ENCODE peak calls at places on chromosomes 3 and 15, in four cellular contexts. One of them, this sample, is unnamed.
A peak's percentile ranks its signal among the peaks of the same experiment; 100 is the strongest.

GRCh38 chr3:188133219-188133618 is 20.7 kb upstream of the LPP start:
- DNase-seq in IMR-90: peak; percentile 67
- DNase-seq in H1: no peak
- DNase-seq in mesendoderm: no peak
- DNase-seq in this sample: no peak

GRCh38 chr3:14243782-14244181 is 65.2 kb downstream of the LSM3 start:
- DNase-seq in H1: no peak
- DNase-seq in mesendoderm: no peak
- DNase-seq in IMR-90: no peak
- DNase-seq in this sample: no peak

GRCh38 chr3:52297242-52298146 is 9.9 kb downstream of the GLYCTK start:
- DNase-seq in IMR-90: no peak
- DNase-seq in mesendoderm: no peak
- DNase-seq in H1: no peak
- DNase-seq in this sample: no peak

GRCh38 chr15:76116138-76116885 is 56.5 kb downstream of the TMEM266 start:
- DNase-seq in H1: peak; percentile 54
- DNase-seq in IMR-90: no peak
- DNase-seq in mesendoderm: peak; percentile 95
- DNase-seq in this sample: peak; percentile 78

GRCh38 chr3:192130534-192131132 is 596.7 kb downstream of the FGF12 start:
- DNase-seq in IMR-90: peak; percentile 2
- DNase-seq in mesendoderm: peak; percentile 58
- DNase-seq in H1: peak; percentile 47
- DNase-seq in this sample: peak; percentile 50

GRCh38 chr3:18443670-18444596 is 18.8 kb upstream of the SATB1 start:
- DNase-seq in IMR-90: no peak
- DNase-seq in mesendoderm: peak; percentile 72
- DNase-seq in H1: peak; percentile 73
- DNase-seq in this sample: peak; percentile 59

GRCh38 chr3:16031434-16031833 is 143.0 kb upstream of the GALNT15 start:
- DNase-seq in H1: no peak
- DNase-seq in mesendoderm: no peak
- DNase-seq in IMR-90: no peak
- DNase-seq in this sample: no peak

GRCh38 chr15:99542828-99543227 is 23.0 kb upstream of the MEF2A start:
- DNase-seq in H1: no peak
- DNase-seq in IMR-90: peak; percentile 58
- DNase-seq in mesendoderm: no peak
- DNase-seq in this sample: no peak

GRCh38 chr3:123583563-123583962 is 1.3 kb downstream of the HACD2 start:
- DNase-seq in IMR-90: no peak
- DNase-seq in H1: no peak
- DNase-seq in mesendoderm: no peak
- DNase-seq in this sample: no peak

GRCh38 chr3:51099794-51100542 is 285.1 kb upstream of the MANF start:
- DNase-seq in IMR-90: peak; percentile 47
- DNase-seq in H1: peak; percentile 67
- DNase-seq in mesendoderm: peak; percentile 74
- DNase-seq in this sample: peak; percentile 64

GRCh38 chr3:185989511-185989910 is 51.7 kb upstream of the TRA2B start:
- DNase-seq in IMR-90: no peak
- DNase-seq in H1: no peak
- DNase-seq in mesendoderm: no peak
- DNase-seq in this sample: no peak

GRCh38 chr3:182241777-182242556 is 530.2 kb downstream of the SOX2 start:
- DNase-seq in IMR-90: no peak
- DNase-seq in H1: no peak
- DNase-seq in mesendoderm: no peak
- DNase-seq in this sample: no peak

GRCh38 chr3:63922800-63923199 is 10.6 kb upstream of the SCAANT1 start:
- DNase-seq in H1: no peak
- DNase-seq in IMR-90: no peak
- DNase-seq in mesendoderm: no peak
- DNase-seq in this sample: no peak

GRCh38 chr15:51879555-51879954 is 50.1 kb downstream of the TMOD3 start:
- DNase-seq in IMR-90: peak; percentile 61
- DNase-seq in mesendoderm: no peak
- DNase-seq in H1: no peak
- DNase-seq in this sample: no peak

GRCh38 chr3:34832865-34833508 is 806.3 kb upstream of the ARPP21 start:
- DNase-seq in IMR-90: no peak
- DNase-seq in mesendoderm: no peak
- DNase-seq in H1: no peak
- DNase-seq in this sample: no peak

GRCh38 chr3:127108796-127109195 is 84.1 kb upstream of the PRR23E start:
- DNase-seq in mesendoderm: peak; percentile 50
- DNase-seq in IMR-90: no peak
- DNase-seq in H1: no peak
- DNase-seq in this sample: no peak

GRCh38 chr3:171491412-171491811 is 31.2 kb upstream of the TNIK start:
- DNase-seq in IMR-90: peak; percentile 3
- DNase-seq in H1: no peak
- DNase-seq in mesendoderm: no peak
- DNase-seq in this sample: no peak

GRCh38 chr3:13644341-13645082 is 95.6 kb downstream of the FBLN2 start:
- DNase-seq in IMR-90: peak; percentile 61
- DNase-seq in mesendoderm: no peak
- DNase-seq in H1: no peak
- DNase-seq in this sample: no peak

GRCh38 chr3:129626744-129627349 is 20.4 kb upstream of the PLXND1 start:
- DNase-seq in mesendoderm: peak; percentile 94
- DNase-seq in IMR-90: peak; percentile 54
- DNase-seq in H1: peak; percentile 87
- DNase-seq in this sample: peak; percentile 96

GRCh38 chr3:12356996-12357395 is 68.1 kb downstream of the PPARG start:
- DNase-seq in mesendoderm: no peak
- DNase-seq in H1: no peak
- DNase-seq in IMR-90: no peak
- DNase-seq in this sample: no peak

GRCh38 chr3:109023656-109024254 is 70.1 kb upstream of the GUCA1C start:
- DNase-seq in mesendoderm: peak; percentile 41
- DNase-seq in IMR-90: peak; percentile 47
- DNase-seq in H1: no peak
- DNase-seq in this sample: no peak

GRCh38 chr15:63489352-63489751 is 15.0 kb upstream of the USP3 start:
- DNase-seq in H1: no peak
- DNase-seq in IMR-90: no peak
- DNase-seq in mesendoderm: no peak
- DNase-seq in this sample: no peak

GRCh38 chr3:8838765-8839423 is 69.5 kb upstream of the OXTR start:
- DNase-seq in H1: no peak
- DNase-seq in mesendoderm: no peak
- DNase-seq in IMR-90: no peak
- DNase-seq in this sample: no peak

GRCh38 chr3:8840556-8840955 is 71.1 kb upstream of the OXTR start:
- DNase-seq in H1: no peak
- DNase-seq in mesendoderm: no peak
- DNase-seq in IMR-90: peak; percentile 89
- DNase-seq in this sample: no peak

GRCh38 chr3:8838239-8838638 is 68.8 kb upstream of the OXTR start:
- DNase-seq in mesendoderm: no peak
- DNase-seq in H1: no peak
- DNase-seq in IMR-90: no peak
- DNase-seq in this sample: no peak

GRCh38 chr3:8841472-8841871 is 72.1 kb upstream of the OXTR start:
- DNase-seq in H1: no peak
- DNase-seq in IMR-90: no peak
- DNase-seq in mesendoderm: no peak
- DNase-seq in this sample: no peak

DNA sequence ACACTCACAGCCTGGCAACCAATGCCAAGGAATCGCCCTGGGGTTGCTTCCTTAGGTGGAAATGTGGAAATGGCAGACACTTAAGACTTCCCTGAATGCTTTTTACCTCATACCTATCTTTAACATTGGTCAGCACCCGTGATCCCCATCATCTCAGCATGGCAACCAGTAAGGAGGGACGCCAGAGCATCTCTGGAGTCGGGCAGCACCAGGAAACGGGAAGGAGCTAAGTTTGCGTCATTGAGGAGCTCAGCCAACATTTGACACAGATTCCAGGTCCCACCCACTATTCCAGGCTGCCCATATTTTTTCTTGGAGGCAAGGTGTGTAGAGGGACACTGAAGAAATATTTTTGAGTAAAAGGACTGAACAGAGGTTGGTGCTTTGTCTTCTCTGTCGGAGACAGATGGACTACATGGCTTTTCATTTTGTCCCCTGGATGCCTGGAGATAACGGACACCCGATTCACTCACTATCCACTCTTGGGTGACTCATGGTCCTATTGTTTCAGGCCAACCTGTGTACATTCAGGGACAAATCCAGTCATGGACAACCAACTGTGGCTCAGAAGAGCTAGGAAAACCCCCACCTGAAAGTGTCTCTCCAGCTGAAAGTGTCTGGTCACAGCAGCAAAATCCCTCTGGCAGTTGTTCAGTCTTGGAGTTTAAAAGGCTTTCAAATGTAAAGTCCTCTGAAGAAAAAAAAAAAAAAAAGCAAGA is 70.4 kb upstream of the OXTR start:
- DNase-seq in mesendoderm: no peak
- DNase-seq in H1: no peak
- DNase-seq in IMR-90: peak; percentile 38
- DNase-seq in this sample: no peak
- H2BK120ac ChIP-seq in mesendoderm: no peak overlapping the region
- H2BK120ac ChIP-seq in H1: no peak overlapping the region
- H2BK120ac ChIP-seq in IMR-90: peak overlapping the region; percentile 44
- H2BK120ac ChIP-seq in this sample: no peak overlapping the region

GRCh38 chr15:65722191-65722590 is 69.9 kb downstream of the DENND4A start:
- DNase-seq in H1: no peak
- DNase-seq in IMR-90: no peak
- DNase-seq in mesendoderm: no peak
- DNase-seq in this sample: no peak
- H3K56ac ChIP-seq in H1: no peak overlapping the region
- H3K56ac ChIP-seq in IMR-90: no peak overlapping the region
- H3K56ac ChIP-seq in mesendoderm: no peak overlapping the region
- H3K56ac ChIP-seq in this sample: no peak overlapping the region

GRCh38 chr3:184377882-184378445 is at the start of gene THPO:
- DNase-seq in H1: no peak
- DNase-seq in IMR-90: no peak
- DNase-seq in mesendoderm: peak; percentile 52
- DNase-seq in this sample: peak; percentile 67

GRCh38 chr3:184380210-184380626 is 364 bp downstream of the CHRD start:
- DNase-seq in mesendoderm: peak; percentile 67
- DNase-seq in IMR-90: no peak
- DNase-seq in H1: peak; percentile 79
- DNase-seq in this sample: peak; percentile 71

GRCh38 chr3:184380627-184381260 is 890 bp downstream of the CHRD start:
- DNase-seq in mesendoderm: no peak
- DNase-seq in IMR-90: no peak
- DNase-seq in H1: no peak
- DNase-seq in this sample: no peak

GRCh38 chr3:184378650-184379374 is 805 bp upstream of the THPO start:
- DNase-seq in H1: no peak
- DNase-seq in mesendoderm: no peak
- DNase-seq in IMR-90: no peak
- DNase-seq in this sample: no peak

DNA sequence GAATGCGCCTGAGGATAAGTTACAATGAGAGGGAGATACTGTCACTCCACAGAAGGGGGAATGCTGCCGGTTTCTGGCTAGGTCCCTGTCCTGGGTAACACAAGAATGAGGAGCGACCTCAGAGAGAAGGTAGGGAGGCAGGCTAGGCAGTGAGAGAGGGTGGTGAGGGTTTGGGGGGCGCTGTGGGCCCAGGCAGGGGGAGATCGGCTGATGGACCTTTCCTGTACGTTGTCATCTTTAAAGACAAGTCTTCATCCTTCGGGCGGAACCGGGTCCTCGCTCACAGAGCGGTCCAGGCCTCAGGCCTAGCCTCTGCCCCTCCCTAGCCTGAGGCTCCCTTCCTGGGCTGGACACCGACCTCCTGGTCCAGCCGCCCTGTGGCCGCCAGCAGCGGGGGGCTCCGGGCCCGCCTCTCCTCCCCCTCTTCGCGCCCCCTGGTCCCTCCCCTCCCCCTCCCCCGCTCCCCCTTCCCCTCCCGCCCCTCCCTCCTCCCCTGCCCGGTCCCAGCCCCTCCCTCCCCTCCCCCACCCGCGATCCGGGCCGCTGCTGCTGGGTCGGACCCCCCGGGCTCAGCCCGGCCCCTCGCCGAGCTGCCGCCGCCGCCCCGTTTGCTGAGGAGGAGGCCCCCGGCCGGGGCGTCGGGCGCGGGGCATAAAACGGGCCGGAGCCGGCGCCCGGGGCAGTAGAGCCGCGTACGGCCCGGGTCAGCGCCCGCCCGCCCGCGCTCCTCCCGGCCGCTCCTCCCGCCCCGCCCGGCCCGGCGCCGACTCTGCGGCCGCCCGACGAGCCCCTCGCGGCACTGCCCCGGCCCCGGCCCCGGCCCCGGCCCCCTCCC is at the start of gene CHRD:
- DNase-seq in H1: no peak
- DNase-seq in IMR-90: no peak
- DNase-seq in mesendoderm: peak; percentile 30
- DNase-seq in this sample: no peak
- H2BK120ac ChIP-seq in H1: no peak within 1 kb of the TSS
- H2BK120ac ChIP-seq in IMR-90: no peak within 1 kb of the TSS
- H2BK120ac ChIP-seq in mesendoderm: no peak within 1 kb of the TSS
- H2BK120ac ChIP-seq in this sample: no peak within 1 kb of the TSS

GRCh38 chr3:178625053-178625600 is 88.9 kb downstream of the KCNMB2 start:
- DNase-seq in IMR-90: no peak
- DNase-seq in mesendoderm: no peak
- DNase-seq in H1: no peak
- DNase-seq in this sample: no peak
- H3K56ac ChIP-seq in IMR-90: no peak overlapping the region
- H3K56ac ChIP-seq in mesendoderm: no peak overlapping the region
- H3K56ac ChIP-seq in H1: no peak overlapping the region
- H3K56ac ChIP-seq in this sample: no peak overlapping the region

This sample was measured in H9.